ENCODE peak calls at places on chromosome 3, in nine cellular contexts. S is colonic mucosa; R is endodermal cell; K is A549; Y is MM.1S; F is CD4-positive, alpha-beta T cell; C is epithelial cell of esophagus; G is HCT116; I is thoracic aorta. U is an unnamed sample.

GRCh38 chr3:96959902-96960596 is 145.7 kb downstream of the EPHA6 start:
- DNase-seq in S (no peak), R (no peak), K (no peak), Y (no peak), F (no peak), C (peak; percentile 97), G (no peak), I (no peak), U (no peak)

GRCh38 chr3:150384517-150385212 is 23.4 kb upstream of the TSC22D2 start:
- DNase-seq in S (no peak), R (peak; percentile 88), K (no peak), Y (peak; percentile 54), F (peak; percentile 36), C (no peak), G (no peak), I (no peak), U (peak; percentile 47)

GRCh38 chr3:163056874-163057497 is 1560.4 kb downstream of the OTOL1 start:
- DNase-seq in S (peak; percentile 50), R (peak; percentile 78), K (peak; percentile 56), Y (peak; percentile 75), F (no peak), C (peak; percentile 56), G (peak; percentile 42), I (no peak), U (no peak)

GRCh38 chr3:56476771-56477170 is 8.5 kb upstream of the ERC2 start:
- DNase-seq in S (no peak), R (no peak), K (no peak), Y (no peak), F (no peak), C (no peak), G (no peak), I (no peak), U (no peak)

GRCh38 chr3:197756704-197757103 is 7.0 kb downstream of the FYTTD1 start:
- DNase-seq in S (no peak), R (no peak), K (no peak), Y (no peak), F (no peak), C (no peak), G (no peak), I (no peak), U (no peak)

GRCh38 chr3:184786271-184787010 is 25.5 kb upstream of the VPS8 start:
- DNase-seq in S (no peak), R (no peak), K (no peak), Y (no peak), F (no peak), C (peak; percentile 35), G (no peak), I (no peak), U (no peak)

GRCh38 chr3:16807441-16807840 is 77.3 kb upstream of the PLCL2 start:
- DNase-seq in S (no peak), R (no peak), K (no peak), Y (no peak), F (no peak), C (no peak), G (no peak), I (no peak), U (no peak)

GRCh38 chr3:36075491-36075890 is 304.8 kb upstream of the STAC start:
- DNase-seq in S (no peak), R (no peak), K (no peak), Y (no peak), F (no peak), C (peak; percentile 3), G (no peak), I (no peak), U (no peak)

GRCh38 chr3:11007534-11007933 is 15.0 kb downstream of the SLC6A1 start:
- DNase-seq in S (no peak), R (peak; percentile 89), K (no peak), Y (no peak), F (no peak), C (no peak), G (no peak), I (no peak), U (no peak)

GRCh38 chr3:1183320-1184048 is 90.7 kb downstream of the CNTN6 start:
- DNase-seq in S (no peak), R (no peak), K (no peak), Y (no peak), F (no peak), C (peak; percentile 1), G (no peak), I (no peak), U (no peak)

GRCh38 chr3:117122609-117123008 is 413.0 kb downstream of the TUSC7 start:
- DNase-seq in S (no peak), R (no peak), K (no peak), Y (no peak), F (no peak), C (no peak), G (no peak), I (no peak), U (no peak)

GRCh38 chr3:45832691-45833090 is 9.2 kb downstream of the LZTFL1 start:
- DNase-seq in S (no peak), R (peak; percentile 58), K (peak; percentile 37), Y (no peak), F (no peak), C (peak; percentile 71), G (peak; percentile 21), I (no peak), U (no peak)

GRCh38 chr3:159191454-159191853 is 389.6 kb downstream of the MFSD1 start:
- DNase-seq in S (no peak), R (no peak), K (peak; percentile 33), Y (no peak), F (no peak), C (no peak), G (peak; percentile 7), I (no peak), U (no peak)

GRCh38 chr3:149120051-149120972 is 9.1 kb upstream of the HPS3 start:
- DNase-seq in S (no peak), R (no peak), K (peak; percentile 80), Y (peak; percentile 82), F (no peak), C (peak; percentile 70), G (peak; percentile 63), I (no peak), U (no peak)
- TF ChIP-seq CTCF in S (peak; percentile 51), R (peak; percentile 81), K (peak; percentile 94), Y (peak; percentile 64), F (peak; percentile 73), C (peak; percentile 52), G (peak; percentile 71), I (peak; percentile 61), U (peak; percentile 16)

GRCh38 chr3:9404680-9405079 is 7.3 kb downstream of the SETD5 start:
- DNase-seq in S (no peak), R (no peak), K (peak; percentile 38), Y (no peak), F (no peak), C (peak; percentile 53), G (no peak), I (no peak), U (no peak)
- TF ChIP-seq CTCF in S (no peak), R (peak; percentile 31), K (peak; percentile 28), Y (no peak), F (peak; percentile 16), C (peak; percentile 44), G (no peak), I (no peak), U (no peak)

DNA sequence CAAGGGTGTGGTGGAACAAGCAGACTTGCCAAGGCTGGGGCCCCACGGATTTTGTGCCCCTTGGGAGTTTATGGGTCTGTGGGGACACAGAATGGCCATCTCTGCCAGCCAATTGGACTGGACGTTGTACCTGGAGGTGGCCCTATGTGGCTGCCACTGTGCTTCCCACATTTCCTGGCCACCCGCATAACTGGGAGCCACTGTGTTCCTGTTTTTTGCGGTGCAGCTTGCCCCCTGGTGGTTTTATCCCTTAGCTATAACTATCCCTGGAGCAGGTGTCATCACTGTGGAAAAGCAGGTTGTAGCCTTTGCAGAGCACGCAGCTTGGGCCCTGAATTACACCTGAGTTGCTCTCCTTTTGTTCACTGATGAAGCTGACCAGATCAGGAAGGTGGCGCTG is 306.3 kb downstream of the ZPLD1 start:
- DNase-seq in S (no peak), R (peak; percentile 68), K (no peak), Y (no peak), F (no peak), C (peak; percentile 28), G (peak; percentile 8), I (no peak), U (no peak)
- TF ChIP-seq CTCF in S (no peak), R (peak; percentile 70), K (no peak), Y (no peak), F (no peak), C (peak; percentile 30), G (peak; percentile 46), I (no peak), U (no peak)

GRCh38 chr3:171809513-171810277 is 588 bp downstream of the PLD1 start:
- DNase-seq in S (peak; percentile 81), R (peak; percentile 88), K (peak; percentile 77), Y (peak; percentile 65), F (peak; percentile 48), C (peak; percentile 88), G (no peak), I (peak; percentile 60), U (no peak)
- TF ChIP-seq CTCF in S (no peak), R (no peak), K (no peak), Y (no peak), F (no peak), C (no peak), G (no peak), I (no peak), U (no peak)

DNA sequence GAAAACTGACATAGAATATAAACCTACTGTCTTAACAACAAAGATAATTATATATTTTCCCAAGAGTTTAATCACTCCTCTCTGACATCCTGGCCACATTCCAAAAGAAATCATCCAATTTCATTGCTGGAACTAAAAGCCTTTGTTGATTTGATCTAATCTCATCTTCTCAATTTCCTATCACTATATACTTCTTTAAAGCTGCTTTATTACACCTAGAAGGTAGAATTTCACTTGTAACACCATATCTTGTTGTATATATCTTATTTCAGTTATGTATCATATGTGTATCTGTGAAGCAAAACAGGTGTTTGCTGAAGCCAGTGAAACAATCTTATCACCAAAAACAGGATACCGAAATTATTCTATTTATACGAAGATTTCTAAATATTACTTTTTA is 740.2 kb downstream of the ROBO1 start:
- DNase-seq in S (no peak), R (no peak), K (no peak), Y (no peak), F (no peak), C (no peak), G (no peak), I (no peak), U (no peak)
- TF ChIP-seq CTCF in S (no peak), R (no peak), K (no peak), Y (no peak), F (no peak), C (no peak), G (no peak), I (no peak), U (no peak)

GRCh38 chr3:131047582-131047981 is 20.9 kb downstream of the NEK11 start:
- DNase-seq in S (no peak), R (peak; percentile 70), K (no peak), Y (peak; percentile 82), F (no peak), C (no peak), G (no peak), I (no peak), U (no peak)
- TF ChIP-seq CTCF in S (no peak), R (peak; percentile 50), K (no peak), Y (peak; percentile 83), F (no peak), C (no peak), G (peak; percentile 47), I (no peak), U (no peak)

GRCh38 chr3:188283347-188283746 is 129.4 kb downstream of the LPP start:
- DNase-seq in S (peak; percentile 43), R (no peak), K (no peak), Y (no peak), F (no peak), C (peak; percentile 34), G (no peak), I (no peak), U (no peak)
- TF ChIP-seq CTCF in S (no peak), R (peak; percentile 41), K (no peak), Y (no peak), F (no peak), C (peak; percentile 34), G (no peak), I (no peak), U (no peak)

GRCh38 chr3:32076566-32076965 is 29.9 kb upstream of the GPD1L start:
- DNase-seq in S (no peak), R (no peak), K (no peak), Y (no peak), F (no peak), C (no peak), G (no peak), I (no peak), U (no peak)
- TF ChIP-seq CTCF in S (no peak), R (no peak), K (no peak), Y (no peak), F (no peak), C (no peak), G (no peak), I (no peak), U (no peak)

U was measured in activated B cell treated with CpG ODN at 0.5 μM for 24 hours.